ENCODE peak calls at places on chromosomes 2 and 18, in eight cellular contexts. A, V, K, D, W, T, M and F are unnamed samples.

GRCh38 chr2:130375291-130376266 is 19.7 kb downstream of the PTPN18 start:
- DNase-seq in D (no peak), W (no peak), K (no peak), M (no peak), A (no peak), T (no peak), V (no peak), F (no peak)

GRCh38 chr2:224284134-224284946 is 117.6 kb downstream of the FAM124B start:
- DNase-seq in T (peak), M (peak), A (peak), K (no peak), V (no peak), W (peak), D (peak), F (peak)

GRCh38 chr2:233092446-233093438 is 32.6 kb downstream of the INPP5D start:
- DNase-seq in T (no peak), W (no peak), M (no peak), A (no peak), D (peak), K (no peak), V (no peak), F (no peak)

GRCh38 chr2:187206071-187206470 is 242.0 kb downstream of the CALCRL start:
- DNase-seq in V (no peak), K (no peak), A (no peak), M (no peak), W (no peak), D (no peak), T (no peak), F (no peak)

GRCh38 chr2:37809525-37809924 is 115.6 kb upstream of the RMDN2 start:
- DNase-seq in D (no peak), K (no peak), A (no peak), W (no peak), T (no peak), M (peak), V (peak), F (no peak)

GRCh38 chr2:233387667-233388528 is 33.6 kb downstream of the DGKD start:
- DNase-seq in V (peak), M (no peak), W (peak), D (no peak), K (peak), T (peak), A (no peak), F (peak)

GRCh38 chr2:189569295-189569925 is 11.2 kb downstream of the SLC40A1 start:
- DNase-seq in W (no peak), V (no peak), T (no peak), A (no peak), D (no peak), M (no peak), K (no peak), F (no peak)

GRCh38 chr2:71798266-71799012 is 345.1 kb downstream of the DYSF start:
- DNase-seq in M (peak), A (peak), K (no peak), D (peak), V (peak), T (no peak), W (peak), F (no peak)

GRCh38 chr2:84768840-84769239 is 112.0 kb downstream of the TRABD2A start:
- DNase-seq in M (no peak), V (no peak), A (no peak), K (no peak), D (no peak), T (no peak), W (no peak), F (no peak)

GRCh38 chr2:150247471-150247870 is 240.0 kb downstream of the RND3 start:
- DNase-seq in D (no peak), W (no peak), M (no peak), T (no peak), V (no peak), K (no peak), A (no peak), F (no peak)

GRCh38 chr18:11860594-11861450 is 9.6 kb downstream of the CHMP1B start:
- DNase-seq in A (no peak), T (no peak), K (no peak), D (no peak), V (no peak), W (no peak), M (no peak), F (no peak)

GRCh38 chr2:144414324-144414845 is 105.5 kb downstream of the ZEB2 start:
- DNase-seq in V (no peak), T (no peak), W (no peak), K (no peak), D (peak), M (no peak), A (peak), F (no peak)